ENCODE peak calls at places on chromosomes 1 and 21, in six cellular contexts. C, Z, L, G, B and I are unnamed samples.

GRCh38 chr1:44775930-44776748 is 799 bp downstream of the RPS8 start:
- DNase-seq in C (no peak), Z (no peak), L (no peak), G (peak), B (no peak), I (peak)

GRCh38 chr1:95209291-95209690 is 24.7 kb upstream of the RWDD3 start:
- DNase-seq in C (no peak), Z (no peak), L (no peak), G (no peak), B (no peak), I (no peak)

GRCh38 chr21:45151484-45152115 is 77.2 kb downstream of the ADARB1 start:
- DNase-seq in C (no peak), Z (no peak), L (no peak), G (no peak), B (no peak), I (no peak)

GRCh38 chr1:31745898-31746668 is 18.1 kb downstream of the ADGRB2 start:
- DNase-seq in C (no peak), Z (no peak), L (no peak), G (no peak), B (no peak), I (no peak)

GRCh38 chr1:43302721-43303476 is 2.1 kb downstream of the TIE1 start:
- DNase-seq in C (no peak), Z (no peak), L (no peak), G (no peak), B (peak), I (no peak)

GRCh38 chr1:30729906-30730305 is 6.5 kb upstream of the MATN1 start:
- DNase-seq in C (no peak), Z (no peak), L (no peak), G (no peak), B (no peak), I (no peak)

GRCh38 chr1:101207891-101208290 is 28.9 kb upstream of the S1PR1 start:
- DNase-seq in C (no peak), Z (no peak), L (no peak), G (no peak), B (peak), I (no peak)

GRCh38 chr1:169576241-169576933 is 9.9 kb downstream of the F5 start:
- DNase-seq in C (no peak), Z (no peak), L (no peak), G (no peak), B (no peak), I (no peak)

GRCh38 chr1:203607169-203607873 is 19.3 kb upstream of the ATP2B4 start:
- DNase-seq in C (no peak), Z (no peak), L (no peak), G (peak), B (peak), I (peak)

GRCh38 chr1:237873487-237873927 is 17.2 kb downstream of the ZP4 start:
- DNase-seq in C (no peak), Z (no peak), L (no peak), G (no peak), B (no peak), I (no peak)

GRCh38 chr1:182641561-182641960 is 37.4 kb upstream of the RGS16 start:
- DNase-seq in C (no peak), Z (no peak), L (no peak), G (no peak), B (no peak), I (no peak)

GRCh38 chr1:8142955-8143629 is 117.0 kb upstream of the ERRFI1 start:
- DNase-seq in C (no peak), Z (no peak), L (no peak), G (no peak), B (no peak), I (no peak)

GRCh38 chr21:16773206-16773605 is 739.6 kb upstream of the CXADR start:
- DNase-seq in C (no peak), Z (no peak), L (no peak), G (no peak), B (peak), I (peak)

GRCh38 chr1:21244154-21244553 is 46.1 kb downstream of the ECE1 start:
- DNase-seq in C (no peak), Z (no peak), L (no peak), G (no peak), B (no peak), I (no peak)

GRCh38 chr1:220685879-220686278 is 4.3 kb upstream of the C1orf115 start:
- DNase-seq in C (no peak), Z (no peak), L (no peak), G (no peak), B (no peak), I (no peak)

GRCh38 chr1:101043776-101044175 is 18.2 kb upstream of the DPH5 start:
- DNase-seq in C (no peak), Z (no peak), L (no peak), G (no peak), B (peak), I (peak)

GRCh38 chr21:43726686-43727570 is 8.0 kb downstream of the PDXK start:
- DNase-seq in C (no peak), Z (no peak), L (no peak), G (no peak), B (no peak), I (no peak)

GRCh38 chr1:192986110-192986747 is 72.9 kb downstream of the UCHL5 start:
- DNase-seq in C (no peak), Z (no peak), L (no peak), G (no peak), B (no peak), I (peak)

GRCh38 chr1:26582836-26583460 is 53.4 kb downstream of the RPS6KA1 start:
- DNase-seq in C (peak), Z (no peak), L (no peak), G (no peak), B (peak), I (peak)

GRCh38 chr1:233909195-233909594 is 4.7 kb downstream of the SLC35F3 start:
- DNase-seq in C (no peak), Z (no peak), L (no peak), G (no peak), B (no peak), I (no peak)

GRCh38 chr21:33029512-33029921 is 3.8 kb downstream of the OLIG2 start:
- DNase-seq in C (no peak), Z (no peak), L (no peak), G (no peak), B (no peak), I (no peak)

GRCh38 chr1:118266436-118266835 is 81.4 kb upstream of the SPAG17 start:
- DNase-seq in C (no peak), Z (no peak), L (no peak), G (no peak), B (no peak), I (no peak)

GRCh38 chr1:165717918-165718515 is 19.7 kb upstream of the ALDH9A1 start:
- DNase-seq in C (no peak), Z (no peak), L (peak), G (peak), B (peak), I (peak)

GRCh38 chr1:184930645-184931044 is 43.7 kb downstream of the NIBAN1 start:
- DNase-seq in C (no peak), Z (no peak), L (no peak), G (no peak), B (no peak), I (no peak)

GRCh38 chr21:31284797-31285397 is 59.2 kb downstream of the TIAM1 start:
- DNase-seq in C (no peak), Z (no peak), L (no peak), G (no peak), B (peak), I (no peak)

GRCh38 chr1:1407957-1408318 is 845 bp upstream of the MRPL20 start:
- DNase-seq in C (no peak), Z (no peak), L (no peak), G (no peak), B (no peak), I (no peak)

GRCh38 chr1:40563266-40563665 is 31.8 kb downstream of the ZNF684 start:
- DNase-seq in C (no peak), Z (no peak), L (no peak), G (no peak), B (no peak), I (no peak)

GRCh38 chr1:62240651-62241050 is 46.0 kb downstream of the L1TD1 start:
- DNase-seq in C (no peak), Z (no peak), L (no peak), G (no peak), B (no peak), I (no peak)

GRCh38 chr21:42461881-42462877 is 33.8 kb downstream of the RSPH1 start:
- DNase-seq in C (no peak), Z (no peak), L (no peak), G (no peak), B (no peak), I (no peak)

GRCh38 chr1:117341123-117341522 is 26.1 kb upstream of the MAN1A2 start:
- DNase-seq in C (no peak), Z (no peak), L (no peak), G (no peak), B (no peak), I (no peak)